ENCODE peak calls at places on chromosomes 2 and 18, in five cellular contexts. S is AG09309; M is endothelial cell of umbilical vein; E is CD8-positive, alpha-beta memory T cell; J is fibroblast of the aortic adventitia. P is an unnamed sample.

GRCh38 chr2:232882505-232883115 is 12.5 kb downstream of the SNORC start:
- DNase-seq in J (no peak), S (no peak), M (no peak), E (no peak), P (no peak)

GRCh38 chr2:202270487-202270886 is 4.9 kb downstream of the NOP58 start:
- DNase-seq in J (no peak), S (no peak), E (no peak), M (no peak), P (no peak)

GRCh38 chr2:207770602-207771404 is 1.1 kb upstream of the FZD5 start:
- DNase-seq in E (no peak), M (peak; percentile 7), J (no peak), S (no peak), P (no peak)

GRCh38 chr2:239611222-239611795 is 210.5 kb upstream of the HDAC4 start:
- DNase-seq in S (no peak), M (no peak), J (no peak), E (no peak), P (no peak)

GRCh38 chr18:27769152-27769551 is 407.8 kb downstream of the CDH2 start:
- DNase-seq in M (no peak), J (no peak), S (no peak), E (no peak), P (no peak)

GRCh38 chr2:39119732-39120520 is 925 bp downstream of the SOS1 start:
- DNase-seq in J (peak; percentile 49), M (peak; percentile 57), E (peak; percentile 45), S (no peak), P (no peak)

GRCh38 chr2:150610670-150611279 is 123.3 kb upstream of the RND3 start:
- DNase-seq in E (no peak), M (peak; percentile 45), S (no peak), J (peak; percentile 62), P (peak; percentile 30)

GRCh38 chr2:209496586-209496982 is 72.7 kb downstream of the MAP2 start:
- DNase-seq in E (no peak), M (peak; percentile 75), S (no peak), J (peak; percentile 93), P (no peak)

GRCh38 chr2:73979021-73979420 is 5.7 kb upstream of the TET3 start:
- DNase-seq in M (no peak), J (no peak), E (peak; percentile 53), S (no peak), P (no peak)

GRCh38 chr2:218400167-218400929 is 680 bp downstream of the CTDSP1 start:
- DNase-seq in M (peak; percentile 48), E (peak; percentile 30), J (no peak), S (no peak), P (no peak)

GRCh38 chr2:137231616-137232015 is 466.3 kb downstream of the THSD7B start:
- DNase-seq in S (no peak), M (no peak), J (no peak), E (no peak), P (no peak)

GRCh38 chr18:3209859-3210569 is 9.8 kb downstream of the MYOM1 start:
- DNase-seq in S (no peak), M (no peak), E (no peak), J (no peak), P (no peak)

DNA sequence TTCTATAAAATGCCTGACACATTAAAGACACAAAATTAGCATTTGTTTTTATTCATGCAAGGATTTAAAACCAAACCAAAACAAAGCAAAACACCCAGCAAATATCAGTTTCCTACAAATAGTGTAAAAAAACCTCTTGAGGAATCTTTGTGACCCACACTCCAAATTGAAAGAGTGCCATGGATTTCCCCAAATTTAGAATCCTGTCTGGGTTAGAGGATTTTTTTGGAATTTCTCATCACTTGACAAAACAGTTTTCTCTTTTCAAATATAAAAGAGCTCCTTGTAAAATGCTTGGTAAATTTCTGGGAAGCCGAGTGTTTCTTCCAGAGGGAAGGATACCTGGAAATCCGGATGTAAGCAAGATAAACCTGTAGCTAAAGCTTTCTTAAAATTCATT is 1.7 kb upstream of the FN1 start:
- DNase-seq in J (peak; percentile 72), M (no peak), E (no peak), S (no peak), P (no peak)
- H3K4me3 ChIP-seq in J (peak overlapping the region; percentile 72), M (no peak overlapping the region), E (no peak overlapping the region), S (peak overlapping the region; percentile 44), P (no peak overlapping the region)

GRCh38 chr2:199384043-199384442 is 73.7 kb downstream of the SATB2 start:
- DNase-seq in E (no peak), J (no peak), S (no peak), M (no peak), P (no peak)
- H3K4me3 ChIP-seq in E (no peak overlapping the region), J (no peak overlapping the region), S (no peak overlapping the region), M (no peak overlapping the region), P (no peak overlapping the region)

GRCh38 chr2:189407161-189407943 is 33.9 kb upstream of the WDR75 start:
- DNase-seq in M (peak; percentile 81), J (peak; percentile 81), E (no peak), S (peak; percentile 57), P (no peak)
- H3K4me3 ChIP-seq in M (no peak overlapping the region), J (peak overlapping the region; percentile 1), E (no peak overlapping the region), S (no peak overlapping the region), P (no peak overlapping the region)

GRCh38 chr2:95276888-95277245 is 2.6 kb downstream of the PROM2 start:
- DNase-seq in J (no peak), S (no peak), E (no peak), M (no peak), P (no peak)

GRCh38 chr2:95274291-95275150 is at the start of gene PROM2:
- DNase-seq in E (no peak), J (no peak), S (no peak), M (no peak), P (peak; percentile 82)

GRCh38 chr2:95275151-95275515 is 884 bp downstream of the PROM2 start:
- DNase-seq in M (no peak), J (no peak), E (no peak), S (no peak), P (no peak)

GRCh38 chr2:95276244-95276887 is 2.1 kb downstream of the PROM2 start:
- DNase-seq in E (no peak), S (no peak), J (no peak), M (no peak), P (no peak)

GRCh38 chr2:95275601-95276243 is 1.5 kb downstream of the PROM2 start:
- DNase-seq in M (no peak), J (no peak), E (no peak), S (no peak), P (peak; percentile 77)
- H3K4me3 ChIP-seq in M (no peak overlapping the region), J (no peak overlapping the region), E (no peak overlapping the region), S (no peak overlapping the region), P (peak overlapping the region; percentile 84)

DNA sequence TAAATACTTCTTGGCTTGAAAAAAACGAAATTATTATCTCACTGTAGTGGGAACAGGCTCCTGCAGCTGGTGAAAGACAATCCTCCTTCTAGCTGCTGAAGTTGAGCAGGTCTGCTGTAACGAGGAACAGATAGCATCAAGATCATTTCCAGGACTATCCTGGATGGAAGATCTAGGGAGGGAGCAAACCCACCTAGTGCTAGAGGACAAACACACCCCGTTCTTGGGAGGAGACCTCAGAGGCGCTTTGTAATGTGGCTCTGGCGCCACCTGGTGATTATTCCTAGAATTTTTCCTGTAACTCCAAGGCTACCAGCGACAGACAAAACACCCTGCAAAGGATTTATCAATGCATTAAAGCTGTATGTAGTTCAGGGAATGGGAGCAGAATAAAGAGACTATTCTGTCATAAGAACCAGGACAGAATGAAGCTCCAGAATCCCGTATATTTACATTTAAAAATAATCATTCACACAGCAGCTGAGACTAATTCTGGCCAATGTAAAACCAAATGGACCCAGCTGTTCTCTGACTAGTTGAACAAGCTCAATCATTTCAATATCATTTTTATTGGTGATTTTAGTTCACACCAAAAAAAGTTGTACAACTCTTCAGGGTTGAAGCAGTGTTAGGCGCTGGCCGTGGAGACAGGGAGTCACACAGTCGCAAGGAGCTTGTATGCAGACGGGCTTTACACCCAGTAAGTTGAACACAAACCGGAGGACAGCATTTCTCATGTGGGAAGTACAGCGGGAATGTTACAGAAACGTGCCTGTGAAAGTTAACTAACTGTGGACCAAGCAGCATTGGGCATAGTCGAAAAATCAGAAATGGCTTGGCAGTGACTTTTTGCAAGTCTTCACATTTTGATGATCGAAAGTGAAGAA is 290.3 kb downstream of the TRIB2 start:
- DNase-seq in S (peak; percentile 28), M (peak; percentile 83), E (peak; percentile 53), J (peak; percentile 81), P (no peak)
- H3K4me3 ChIP-seq in S (no peak overlapping the region), M (no peak overlapping the region), E (no peak overlapping the region), J (peak overlapping the region; percentile 39), P (no peak overlapping the region)

DNA sequence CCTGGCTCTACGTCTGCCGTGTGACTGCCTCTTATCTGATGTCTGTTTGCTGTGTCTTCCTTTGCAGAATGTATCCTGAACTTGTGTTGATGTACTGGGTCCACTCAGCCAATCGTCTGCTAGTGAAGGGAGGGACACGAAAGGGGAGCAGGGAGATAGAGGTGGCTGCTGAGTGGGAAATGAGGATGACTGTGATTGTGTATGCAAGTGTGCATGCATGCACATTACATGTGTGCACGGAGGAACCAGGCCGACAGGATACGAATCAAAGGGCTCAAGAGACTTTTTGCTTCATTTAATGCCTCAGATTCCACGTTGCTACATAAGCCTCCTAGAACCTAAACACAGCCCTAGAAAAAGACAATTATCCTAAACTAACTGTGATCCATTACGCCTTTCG is 111.2 kb downstream of the TFCP2L1 start:
- DNase-seq in J (no peak), E (no peak), M (no peak), S (no peak), P (no peak)
- H3K4me3 ChIP-seq in J (no peak overlapping the region), E (no peak overlapping the region), M (no peak overlapping the region), S (no peak overlapping the region), P (no peak overlapping the region)

GRCh38 chr18:77067315-77068061 is 65.1 kb downstream of the MBP start:
- DNase-seq in M (peak; percentile 86), S (peak; percentile 51), E (peak; percentile 53), J (peak; percentile 92), P (no peak)
- H3K4me3 ChIP-seq in M (no peak overlapping the region), S (no peak overlapping the region), E (peak overlapping the region; percentile 27), J (no peak overlapping the region), P (no peak overlapping the region)

DNA sequence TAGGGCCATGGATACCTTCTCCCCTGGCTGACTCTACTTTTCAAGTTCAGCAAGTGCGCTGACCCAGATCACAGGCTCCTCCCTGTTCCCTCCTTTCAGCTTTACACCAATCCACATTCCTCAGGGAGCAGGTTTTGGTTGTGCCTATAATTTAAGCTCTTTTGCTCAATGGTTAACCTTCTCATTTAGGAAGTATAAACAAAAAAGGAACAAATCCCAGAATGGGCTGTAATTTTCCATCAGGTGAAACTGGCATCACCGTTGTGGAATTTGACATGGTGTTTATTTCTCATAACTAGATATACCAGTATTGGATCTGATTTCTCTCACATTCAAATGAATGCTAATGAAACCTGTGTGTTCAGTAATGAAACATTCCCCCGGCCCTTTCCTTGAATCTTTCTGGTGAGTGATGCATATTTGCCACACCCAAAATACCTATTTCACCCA is 13.6 kb downstream of the STRN start:
- DNase-seq in J (no peak), M (no peak), S (no peak), E (no peak), P (no peak)
- H3K4me3 ChIP-seq in J (no peak overlapping the region), M (no peak overlapping the region), S (no peak overlapping the region), E (no peak overlapping the region), P (no peak overlapping the region)

GRCh38 chr2:200221055-200221692 is 85.3 kb upstream of the SPATS2L start:
- DNase-seq in J (no peak), S (no peak), M (no peak), E (no peak), P (no peak)
- H3K4me3 ChIP-seq in J (no peak overlapping the region), S (no peak overlapping the region), M (no peak overlapping the region), E (no peak overlapping the region), P (no peak overlapping the region)

P was measured in LNCaP clone FGC.